ENCODE peak calls at places on chromosomes 13 and 19, in five cellular contexts. M, K, D, P and L are unnamed samples.

GRCh38 chr13:59970847-59971246 is 192.9 kb downstream of the DIAPH3 start:
- DNase-seq in M (peak), D (no peak), P (no peak), K (no peak), L (peak)

GRCh38 chr19:49347835-49348234 is 12.6 kb downstream of the CD37 start:
- DNase-seq in M (no peak), D (no peak), K (peak), P (peak), L (peak)

GRCh38 chr19:16449330-16449961 is 22.3 kb downstream of the EPS15L1 start:
- DNase-seq in D (no peak), M (no peak), P (peak), K (peak), L (no peak)

GRCh38 chr13:95564948-95565347 is 12.4 kb downstream of the CLDN10 start:
- DNase-seq in M (no peak), D (no peak), P (peak), K (peak), L (no peak)

GRCh38 chr19:12825259-12826131 is 8.9 kb downstream of the RTBDN start:
- DNase-seq in D (no peak), M (no peak), P (no peak), K (no peak), L (peak)

GRCh38 chr13:79679334-79679733 is 198.4 kb downstream of the NDFIP2 start:
- DNase-seq in K (peak), D (no peak), M (no peak), P (peak), L (peak)

GRCh38 chr19:14114854-14115253 is 2.7 kb downstream of the PRKACA start:
- DNase-seq in K (no peak), D (peak), M (peak), P (no peak), L (peak)

GRCh38 chr19:33693678-33694077 is 71.9 kb downstream of the CHST8 start:
- DNase-seq in M (no peak), P (no peak), K (no peak), D (no peak), L (no peak)

GRCh38 chr19:29325241-29325975 is 112.5 kb upstream of the UQCRFS1 start:
- DNase-seq in K (no peak), P (no peak), D (no peak), M (no peak), L (no peak)

GRCh38 chr13:52104624-52105023 is 24.2 kb downstream of the NEK5 start:
- DNase-seq in M (no peak), D (no peak), P (peak), K (no peak), L (no peak)

GRCh38 chr19:14830702-14831101 is 4.3 kb downstream of the OR7A5 start:
- DNase-seq in P (no peak), M (no peak), D (no peak), K (no peak), L (no peak)

GRCh38 chr13:113982296-113982661 is 8.4 kb upstream of the C13orf46 start:
- DNase-seq in P (no peak), D (no peak), K (no peak), M (no peak), L (no peak)

GRCh38 chr13:32811297-32811800 is 204.9 kb upstream of the KL start:
- DNase-seq in P (no peak), D (no peak), K (no peak), M (no peak), L (no peak)

GRCh38 chr19:57088125-57088524 is 31.7 kb upstream of the USP29 start:
- DNase-seq in M (no peak), P (no peak), K (no peak), D (no peak), L (no peak)

GRCh38 chr19:1098177-1099051 is 3.2 kb upstream of the POLR2E start:
- DNase-seq in M (peak), P (no peak), D (no peak), K (no peak), L (no peak)

GRCh38 chr13:72341904-72342303 is 385.5 kb downstream of the MZT1 start:
- DNase-seq in K (no peak), D (no peak), M (no peak), P (no peak), L (peak)

GRCh38 chr19:31436121-31436776 is 87.0 kb upstream of the TSHZ3 start:
- DNase-seq in M (no peak), D (no peak), P (no peak), K (peak), L (no peak)

DNA sequence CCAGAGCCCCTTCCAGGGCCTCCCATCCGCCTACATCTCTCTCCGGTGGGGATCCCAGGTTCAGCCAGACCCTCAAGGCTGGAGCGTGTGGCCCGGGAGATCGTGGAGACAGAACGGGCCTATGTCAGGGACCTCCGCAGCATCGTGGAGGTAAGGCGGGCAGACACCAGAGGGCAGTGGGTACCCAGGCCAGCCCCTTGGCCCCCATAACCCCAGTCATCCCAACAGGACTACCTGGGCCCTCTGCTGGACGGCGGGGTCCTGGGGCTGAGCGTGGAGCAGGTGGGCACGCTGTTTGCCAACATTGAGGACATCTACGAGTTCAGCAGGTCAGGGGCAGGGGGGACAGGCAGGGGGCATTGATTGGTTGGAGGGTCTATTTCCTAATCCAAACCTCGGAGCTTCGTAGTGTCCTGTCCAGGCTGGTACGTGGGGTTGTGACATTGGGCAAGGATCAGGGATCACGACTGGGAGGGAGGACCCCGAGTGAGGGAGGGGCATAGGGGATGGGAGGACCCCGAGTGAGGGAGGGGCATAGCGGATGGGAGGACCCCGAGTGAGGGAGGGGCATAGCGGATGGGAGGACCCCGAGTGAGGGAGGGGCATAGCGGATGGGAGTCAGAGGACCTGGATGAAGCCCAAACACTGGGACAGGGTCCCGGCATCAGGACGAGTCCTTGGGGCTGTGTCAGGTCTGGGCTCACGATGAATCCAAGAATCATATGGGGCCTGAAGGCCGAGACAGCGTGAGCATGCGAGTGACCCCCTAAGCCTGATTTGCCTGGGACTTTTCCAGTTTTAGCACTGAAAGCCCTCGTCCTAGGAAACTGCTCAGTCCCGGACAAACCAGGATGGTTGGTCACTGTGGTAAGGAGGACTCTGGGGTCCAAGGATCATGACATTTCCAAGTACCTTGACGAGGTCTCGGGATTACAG is 2.9 kb downstream of the PLEKHG2 start:
- DNase-seq in P (no peak), M (no peak), D (no peak), K (no peak), L (peak)
- TF ChIP-seq CTCF in P (no peak), M (no peak), D (no peak), K (no peak), L (peak)

DNA sequence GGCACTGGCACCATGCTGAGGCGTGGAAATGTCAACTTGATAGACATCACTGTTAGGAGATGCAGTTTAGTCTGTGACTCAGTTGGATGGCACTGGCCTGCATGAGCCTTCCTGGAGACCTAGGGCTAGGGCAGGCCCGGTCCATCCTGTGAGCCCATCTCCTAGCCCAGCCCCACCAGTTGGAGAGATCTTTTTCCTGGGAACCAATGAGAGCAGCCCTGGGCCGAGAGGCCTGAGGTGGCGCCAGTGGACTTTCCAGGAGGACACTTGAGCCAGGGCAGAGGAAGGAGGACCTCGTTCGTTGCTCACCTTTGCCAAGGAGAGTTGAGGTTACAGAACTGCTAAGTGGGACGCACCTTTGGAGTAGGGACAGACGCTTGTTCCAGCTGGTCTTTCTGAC is 100.5 kb upstream of the TEX29 start:
- DNase-seq in M (no peak), D (no peak), K (no peak), P (no peak), L (no peak)
- H3K27ac ChIP-seq in M (no peak), D (no peak), K (no peak), P (peak), L (peak)

GRCh38 chr19:50398675-50399367 is 14.7 kb downstream of the POLD1 start:
- DNase-seq in D (no peak), K (no peak), M (no peak), P (no peak), L (no peak)

GRCh38 chr19:50399368-50399745 is 15.2 kb downstream of the POLD1 start:
- DNase-seq in P (no peak), K (no peak), D (no peak), M (no peak), L (no peak)

GRCh38 chr19:50402544-50403301 is 16.0 kb upstream of the SPIB start:
- DNase-seq in K (no peak), P (no peak), D (no peak), M (no peak), L (no peak)

GRCh38 chr19:50406156-50406820 is 12.4 kb upstream of the SPIB start:
- DNase-seq in P (no peak), M (no peak), K (no peak), D (no peak), L (no peak)

DNA sequence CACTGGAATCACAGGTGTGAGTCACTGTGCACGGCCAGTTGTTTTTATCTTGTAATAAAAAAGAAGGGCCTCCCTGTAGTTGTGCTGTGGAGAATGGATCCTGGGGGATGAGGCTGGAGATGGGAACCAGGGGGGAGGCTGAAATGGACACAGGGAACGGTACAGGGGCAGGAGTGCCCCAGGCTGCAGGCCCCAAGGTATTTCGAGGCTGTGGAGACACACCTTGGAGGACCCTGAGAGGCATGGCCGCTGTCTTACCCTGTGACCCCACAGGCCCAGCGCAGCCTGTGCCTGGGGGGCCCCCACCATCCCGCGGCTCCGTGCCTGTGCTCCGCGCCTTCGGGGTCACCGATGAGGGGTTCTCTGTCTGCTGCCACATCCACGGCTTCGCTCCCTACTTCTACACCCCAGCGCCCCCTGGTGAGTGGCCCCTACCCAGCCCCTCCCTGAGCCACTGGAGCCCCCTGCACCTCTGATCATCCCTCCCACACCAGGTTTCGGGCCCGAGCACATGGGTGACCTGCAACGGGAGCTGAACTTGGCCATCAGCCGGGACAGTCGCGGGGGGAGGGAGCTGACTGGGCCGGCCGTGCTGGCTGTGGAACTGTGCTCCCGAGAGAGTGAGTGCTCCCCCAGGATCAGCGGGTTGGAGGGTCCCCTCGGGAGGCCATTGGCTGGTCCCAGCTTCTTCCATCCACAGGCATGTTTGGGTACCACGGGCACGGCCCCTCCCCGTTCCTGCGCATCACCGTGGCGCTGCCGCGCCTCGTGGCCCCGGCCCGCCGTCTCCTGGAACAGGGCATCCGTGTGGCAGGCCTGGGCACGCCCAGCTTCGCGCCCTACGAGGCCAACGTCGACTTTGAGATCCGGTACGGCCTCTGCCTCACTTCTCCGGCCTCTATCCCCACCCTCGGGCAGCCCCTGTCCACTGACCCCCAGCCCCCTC is 17.0 kb upstream of the SPIB start:
- DNase-seq in P (no peak), D (no peak), K (no peak), M (no peak), L (peak)
- TF ChIP-seq CTCF in P (no peak), D (no peak), K (no peak), M (no peak), L (peak)

DNA sequence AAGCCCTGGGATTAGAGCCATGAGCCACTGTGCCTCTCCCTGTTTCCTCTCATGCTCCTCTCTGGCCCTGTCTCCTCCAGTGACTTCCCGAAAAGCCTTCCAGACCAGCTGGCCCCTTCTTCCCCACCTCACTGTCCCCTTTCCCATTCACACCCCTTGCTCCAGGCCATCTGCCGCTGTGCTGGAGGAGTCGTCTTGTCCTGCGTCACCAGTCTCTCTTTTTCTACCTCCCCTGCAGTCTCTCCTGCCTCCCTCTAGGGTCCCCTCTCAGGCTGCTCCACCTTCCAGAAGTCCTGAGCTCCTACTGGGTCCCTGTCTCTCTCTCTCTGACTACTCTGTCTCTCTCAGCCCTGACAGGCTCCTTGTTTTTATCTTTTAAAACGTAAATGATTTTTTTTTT is 5.3 kb upstream of the FFAR1 start:
- DNase-seq in M (peak), K (no peak), P (no peak), D (no peak), L (peak)
- H3K27ac ChIP-seq in M (no peak), K (no peak), P (no peak), D (no peak), L (no peak)

GRCh38 chr13:109687559-109688448 is 98.6 kb downstream of the IRS2 start:
- DNase-seq in P (no peak), D (no peak), M (peak), K (no peak), L (no peak)

GRCh38 chr13:109684084-109684835 is 102.1 kb downstream of the IRS2 start:
- DNase-seq in P (no peak), D (no peak), K (no peak), M (no peak), L (no peak)

GRCh38 chr13:109680930-109681329 is 105.5 kb downstream of the IRS2 start:
- DNase-seq in K (no peak), P (no peak), M (peak), D (no peak), L (no peak)

GRCh38 chr13:109682534-109683244 is 103.7 kb downstream of the IRS2 start:
- DNase-seq in M (no peak), K (no peak), D (no peak), P (no peak), L (no peak)

DNA sequence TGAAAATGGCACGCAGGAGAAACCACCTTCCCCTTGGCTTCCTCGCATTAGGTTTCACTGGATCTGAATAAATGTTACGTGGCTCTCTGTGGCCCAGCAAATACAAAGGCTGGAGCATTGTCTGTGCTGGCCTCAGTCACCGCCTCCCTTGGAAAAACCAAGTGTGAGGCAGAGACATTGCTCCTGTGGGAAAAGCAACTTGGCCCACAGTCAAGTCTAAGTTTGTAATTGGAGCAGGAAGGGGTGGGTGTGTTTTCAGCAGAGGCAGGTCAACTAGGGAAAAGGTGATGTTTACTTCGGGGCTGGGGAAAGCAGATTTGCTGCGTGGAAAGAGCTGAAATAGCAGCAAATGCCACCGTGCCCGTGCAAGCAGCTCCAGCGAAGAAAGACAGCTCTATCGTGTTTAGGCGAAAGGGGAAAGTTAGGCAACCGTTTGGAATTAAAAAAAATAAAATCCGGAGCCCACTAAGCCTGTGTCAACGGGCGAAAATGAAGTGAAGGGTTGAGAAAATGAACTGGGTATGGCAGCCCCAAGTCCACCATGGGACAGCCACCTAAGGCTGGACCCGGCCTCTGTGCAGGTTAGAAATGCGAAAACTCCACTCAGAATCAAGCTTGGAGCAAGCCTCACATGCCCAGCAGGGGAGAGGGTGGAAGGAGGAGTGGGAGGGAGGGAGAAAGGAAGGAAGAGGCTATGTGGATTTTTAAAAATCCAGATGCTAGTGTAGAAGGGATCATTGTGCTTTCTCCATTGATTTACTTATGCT is 101.4 kb downstream of the IRS2 start:
- DNase-seq in D (no peak), M (peak), K (no peak), P (peak), L (no peak)
- TF ChIP-seq CTCF in D (no peak), M (no peak), K (no peak), P (no peak), L (no peak)

DNA sequence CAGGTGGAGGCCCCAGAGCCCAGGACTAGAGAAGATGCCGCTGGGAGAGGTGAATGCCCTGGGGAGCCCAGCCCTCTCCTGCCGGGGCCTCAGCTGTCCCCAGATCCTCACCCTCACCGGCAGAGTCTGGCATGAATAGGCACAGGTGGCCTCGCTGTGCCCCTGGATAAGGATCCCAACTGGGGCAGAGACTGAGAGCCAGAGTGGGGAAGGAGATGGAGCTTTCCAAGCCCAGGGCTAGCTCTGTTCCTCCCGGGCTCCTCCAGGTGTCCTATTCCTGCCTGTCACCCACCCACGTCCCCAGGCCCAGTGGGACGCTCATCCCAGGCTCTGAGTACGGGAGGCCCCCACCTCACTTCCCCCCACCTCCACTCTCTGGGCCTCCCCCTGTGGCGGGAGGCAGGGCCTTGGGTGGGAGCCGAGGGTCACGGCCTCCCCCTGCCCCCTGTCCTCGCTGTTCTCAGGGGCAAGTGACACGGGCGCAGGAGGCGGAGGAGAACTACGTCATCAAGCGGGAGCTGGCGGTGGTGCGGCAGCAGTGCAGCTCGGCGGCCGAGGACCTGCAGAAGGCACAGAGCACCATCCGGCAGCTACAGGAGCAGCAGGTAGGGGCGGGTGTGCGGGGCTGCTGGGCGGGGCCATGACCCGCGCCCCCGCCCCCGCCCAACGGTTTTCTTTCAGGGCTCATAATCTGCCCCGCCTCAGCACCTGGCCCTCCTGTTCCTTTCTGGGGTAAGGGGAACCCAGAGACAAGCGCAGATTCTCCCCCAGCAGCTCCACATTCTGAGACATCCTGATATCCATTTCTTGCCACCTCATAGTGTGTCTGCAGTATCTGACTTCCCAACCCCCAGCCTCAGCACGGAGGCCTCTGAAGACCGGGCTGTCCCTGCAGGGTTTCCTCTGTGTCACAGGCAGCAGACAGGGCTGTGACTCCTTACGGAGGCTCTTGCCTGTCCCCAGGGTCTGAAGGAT is 16.2 kb downstream of the PRR36 start:
- DNase-seq in D (no peak), K (no peak), P (no peak), M (no peak), L (peak)
- H3K27ac ChIP-seq in D (no peak), K (no peak), P (no peak), M (no peak), L (no peak)